ENCODE peak calls at places on chromosomes 13 and 19, in ten cellular contexts. X is uterus; W is CD8-positive, alpha-beta memory T cell; A is GM23338; V is tibial nerve; Y is body of pancreas; M is sigmoid colon; T is cardiac muscle cell; R is mammary epithelial cell; I is suprapubic skin. S is an unnamed sample.

GRCh38 chr19:1361601-1362384 is 21.9 kb upstream of the NDUFS7 start:
- DNase-seq in V (no peak), M (no peak), W (no peak), T (no peak), Y (no peak), R (no peak), X (no peak), I (no peak), A (no peak), S (no peak)

GRCh38 chr19:991174-991931 is 7.2 kb downstream of the WDR18 start:
- DNase-seq in M (no peak), R (no peak), A (peak; percentile 67), V (no peak), I (no peak), Y (no peak), X (peak; percentile 23), T (peak; percentile 13), W (peak; percentile 59), S (peak; percentile 57)

GRCh38 chr19:53537523-53538377 is at the start of gene ZNF331:
- DNase-seq in I (peak; percentile 94), W (peak; percentile 89), M (peak; percentile 94), V (peak; percentile 73), Y (peak; percentile 84), T (peak; percentile 71), X (peak; percentile 81), R (peak; percentile 65), A (peak; percentile 85), S (peak; percentile 93)

GRCh38 chr13:101875717-101876393 is 423.4 kb downstream of the ITGBL1 start:
- DNase-seq in M (no peak), R (peak; percentile 91), A (no peak), W (no peak), T (no peak), I (no peak), Y (peak; percentile 14), X (no peak), V (no peak), S (no peak)

GRCh38 chr19:23321953-23322549 is 71.9 kb upstream of the ZNF724 start:
- DNase-seq in Y (no peak), I (no peak), A (no peak), T (no peak), R (no peak), M (no peak), W (no peak), X (no peak), V (no peak), S (no peak)

GRCh38 chr13:85725433-85725832 is 73.8 kb downstream of the SLITRK6 start:
- DNase-seq in A (no peak), W (no peak), R (no peak), Y (no peak), M (no peak), I (no peak), X (no peak), V (no peak), T (no peak), S (no peak)

GRCh38 chr13:69633044-69633443 is 474.6 kb upstream of the ATXN8OS start:
- DNase-seq in A (no peak), R (no peak), M (no peak), V (no peak), X (no peak), T (no peak), W (no peak), I (no peak), Y (no peak), S (no peak)

GRCh38 chr13:93603043-93603442 is 376.4 kb downstream of the GPC6 start:
- DNase-seq in M (no peak), Y (no peak), R (peak; percentile 86), V (no peak), W (no peak), I (no peak), X (no peak), T (no peak), A (peak; percentile 22), S (peak; percentile 13)

GRCh38 chr19:16584825-16585801 is 12.9 kb upstream of the SLC35E1 start:
- DNase-seq in W (no peak), X (no peak), R (no peak), M (no peak), T (no peak), I (no peak), Y (no peak), V (no peak), A (peak; percentile 22), S (no peak)

GRCh38 chr19:16581145-16581970 is 9.1 kb upstream of the SLC35E1 start:
- DNase-seq in Y (peak; percentile 64), I (no peak), X (no peak), V (no peak), R (no peak), T (no peak), M (no peak), W (no peak), A (no peak), S (peak; percentile 59)

GRCh38 chr19:16585808-16586476 is 13.7 kb upstream of the SLC35E1 start:
- DNase-seq in T (no peak), V (no peak), M (no peak), W (no peak), X (no peak), A (no peak), I (no peak), Y (peak; percentile 44), R (peak; percentile 41), S (no peak)

GRCh38 chr19:16581971-16582343 is 9.7 kb upstream of the SLC35E1 start:
- DNase-seq in R (peak; percentile 36), I (no peak), W (no peak), V (no peak), Y (no peak), T (no peak), A (no peak), X (peak; percentile 46), M (no peak), S (peak; percentile 82)

DNA sequence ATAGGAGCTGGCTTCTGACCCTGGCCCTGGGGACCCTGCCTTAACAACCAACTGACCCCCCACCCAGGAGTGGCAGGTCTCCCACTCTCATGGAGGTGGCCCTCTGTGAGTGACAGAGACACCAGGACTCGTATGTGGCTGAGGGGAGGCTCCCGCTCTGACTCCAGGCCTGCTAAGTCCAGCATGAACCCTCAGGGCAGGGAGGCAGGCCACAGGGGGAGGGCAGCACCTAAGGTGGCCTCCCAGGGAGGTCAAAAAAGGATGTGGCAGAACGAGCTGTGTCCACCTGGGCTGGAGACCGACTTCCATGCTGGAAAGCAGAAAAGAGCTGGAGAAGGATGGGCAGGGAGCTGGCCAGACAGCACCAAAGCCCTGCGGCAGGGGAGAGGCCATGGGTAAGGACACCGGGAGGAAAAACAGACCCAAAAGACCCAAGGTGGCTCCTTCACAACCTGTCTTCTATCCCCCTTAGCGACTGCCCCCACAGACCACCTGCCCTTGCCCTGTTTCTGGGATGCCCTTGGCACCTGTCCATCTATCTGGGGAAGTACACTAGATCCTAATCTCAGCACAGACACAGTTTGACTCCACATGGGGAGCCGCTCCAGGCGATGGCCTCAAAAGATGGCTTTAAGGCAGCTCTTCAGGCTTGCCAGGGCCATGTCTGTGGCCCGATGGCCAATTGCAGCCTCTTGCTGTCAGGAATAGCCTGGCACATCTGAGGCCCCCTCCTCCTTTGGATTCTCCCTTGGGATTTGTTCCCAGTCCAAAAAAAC is 10.5 kb upstream of the SLC35E1 start:
- DNase-seq in I (no peak), T (no peak), M (no peak), R (no peak), A (no peak), V (no peak), Y (no peak), W (no peak), X (no peak), S (no peak)
- H3K4me1 ChIP-seq in I (peaks cover 81% of the 10 kb centered on the region), T (peaks cover 49% of the 10 kb centered on the region), M (peaks cover 55% of the 10 kb centered on the region), R (peaks cover 66% of the 10 kb centered on the region), A (peaks cover 35% of the 10 kb centered on the region), V (peaks cover 50% of the 10 kb centered on the region), Y (peaks cover 74% of the 10 kb centered on the region), W (peaks cover 63% of the 10 kb centered on the region), X (peaks cover 22% of the 10 kb centered on the region), S (peaks cover 87% of the 10 kb centered on the region)

DNA sequence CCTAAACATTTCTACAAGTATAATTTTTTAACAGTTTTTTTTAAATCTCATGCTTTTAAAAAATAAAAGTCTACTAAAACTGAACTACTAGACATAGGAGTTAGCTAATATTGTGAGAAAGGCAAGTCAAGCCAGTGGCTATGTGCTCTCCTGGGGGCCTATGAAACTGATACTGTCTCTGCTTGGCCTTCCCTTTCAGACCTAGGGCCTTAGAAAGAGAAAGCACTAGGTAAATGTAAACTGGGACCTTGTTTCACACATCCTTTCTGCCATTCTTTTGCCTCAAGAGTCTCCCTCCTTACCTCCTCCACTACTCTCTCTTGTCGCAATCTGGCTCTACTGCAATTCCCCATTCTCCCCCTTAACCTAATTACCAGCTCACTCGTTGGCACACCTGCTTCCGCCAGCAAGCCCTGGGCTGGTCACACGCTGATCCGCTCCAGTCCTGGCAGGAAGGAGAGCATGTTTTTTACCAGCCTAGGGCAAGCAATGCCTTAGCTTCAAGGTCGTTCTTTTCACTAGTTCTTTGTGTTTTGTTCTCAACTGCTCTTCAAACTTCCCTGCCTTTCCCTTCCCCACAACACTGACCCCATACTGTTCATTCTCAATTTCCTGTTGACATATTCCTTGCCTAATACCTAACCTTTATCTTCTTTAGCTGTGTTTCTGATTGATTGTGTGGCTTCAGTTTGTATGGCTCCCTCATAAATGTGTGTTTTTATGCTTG is 23.1 kb downstream of the TBC1D4 start:
- DNase-seq in W (no peak), X (no peak), V (no peak), R (peak; percentile 48), M (no peak), A (peak; percentile 40), T (no peak), Y (peak; percentile 88), I (no peak), S (peak; percentile 81)
- H3K27ac ChIP-seq in W (no peak overlapping the region), X (no peak overlapping the region), V (no peak overlapping the region), R (peak overlapping the region; percentile 11), M (no peak overlapping the region), A (peak overlapping the region; percentile 36), T (peak overlapping the region; percentile 41), Y (peak overlapping the region; percentile 85), I (peak overlapping the region; percentile 61), S (peak overlapping the region; percentile 92)

GRCh38 chr19:34994286-34994642 is 5.9 kb upstream of the GRAMD1A start:
- DNase-seq in V (no peak), T (no peak), M (no peak), R (no peak), I (no peak), Y (no peak), A (no peak), W (no peak), X (no peak), S (no peak)
- H3K4me3 ChIP-seq in V (no peak overlapping the region), T (no peak overlapping the region), M (no peak overlapping the region), R (no peak overlapping the region), I (no peak overlapping the region), Y (no peak overlapping the region), A (no peak overlapping the region), W (no peak overlapping the region), X (no peak overlapping the region), S (peak overlapping the region; percentile 62)

DNA sequence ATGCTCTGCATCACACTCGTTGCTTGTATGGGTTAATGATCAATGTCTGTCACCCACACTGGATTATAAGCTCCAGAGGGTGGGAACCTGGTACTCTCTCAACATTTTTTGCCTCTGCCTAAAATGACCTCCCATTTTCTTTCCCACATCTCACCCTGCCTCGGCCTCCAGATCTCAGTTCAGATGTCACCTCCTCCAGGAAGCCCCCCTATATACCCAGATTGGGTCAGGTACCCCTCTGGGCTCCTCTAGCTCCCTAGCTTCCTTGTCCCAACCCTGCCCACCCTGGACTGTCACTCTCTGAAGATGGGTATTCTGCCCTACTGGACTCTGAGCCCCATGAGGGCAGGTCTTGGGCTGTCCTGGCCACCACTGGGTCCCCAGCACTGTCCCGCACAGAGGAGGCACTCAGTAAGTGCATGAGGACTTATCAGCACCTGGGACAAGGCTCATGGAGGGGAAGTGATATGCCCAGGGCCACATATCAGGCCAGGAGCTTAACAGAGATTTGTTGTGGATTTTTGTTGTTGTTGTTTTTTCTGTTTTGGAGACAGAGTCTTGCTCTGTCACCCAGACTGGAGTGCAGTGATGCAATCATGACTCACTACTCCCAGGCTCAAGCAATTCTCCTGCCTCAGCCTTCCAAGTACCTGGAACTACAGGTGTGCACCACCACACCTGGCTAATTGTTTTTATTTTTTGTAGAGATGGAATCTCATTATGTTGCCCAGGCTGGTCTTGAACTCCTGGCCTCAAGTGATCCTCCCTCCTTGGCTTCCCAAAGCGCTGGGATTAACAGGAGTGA is 23.8 kb downstream of the PRKD2 start:
- DNase-seq in V (no peak), I (no peak), M (no peak), W (no peak), T (no peak), A (no peak), Y (no peak), X (no peak), R (peak; percentile 36), S (no peak)
- H3K4me1 ChIP-seq in V (no peaks in the 10 kb centered on the region), I (peaks cover 13% of the 10 kb centered on the region), M (no peaks in the 10 kb centered on the region), W (no peaks in the 10 kb centered on the region), T (no peaks in the 10 kb centered on the region), A (peaks cover 4% of the 10 kb centered on the region), Y (peaks cover 7% of the 10 kb centered on the region), X (no peaks in the 10 kb centered on the region), R (no peaks in the 10 kb centered on the region), S (no peaks in the 10 kb centered on the region)